ENCODE peak calls at places on chromosomes 5 and 9, in nine cellular contexts. A is HL-60; F is body of pancreas; B is kidney epithelial cell; L is dorsolateral prefrontal cortex; W is CD8-positive, alpha-beta T cell; C is breast epithelium; V is Caco-2; N is SK-N-SH. Z is an unnamed sample.

GRCh38 chr9:7656648-7657047 is 142.9 kb downstream of the DMAC1 start:
- DNase-seq in A (no peak), F (no peak), B (no peak), L (no peak), W (no peak), C (no peak), V (no peak), N (no peak), Z (no peak)

GRCh38 chr5:178511173-178511572 is 79.0 kb downstream of the COL23A1 start:
- DNase-seq in A (no peak), F (no peak), B (no peak), L (no peak), W (no peak), C (no peak), V (no peak), N (no peak), Z (no peak)

GRCh38 chr5:23445573-23445972 is 61.8 kb upstream of the PRDM9 start:
- DNase-seq in A (no peak), F (no peak), B (no peak), L (no peak), W (no peak), C (no peak), V (no peak), N (no peak), Z (no peak)

GRCh38 chr9:109198736-109199384 is 31.8 kb upstream of the FRRS1L start:
- DNase-seq in A (no peak), F (no peak), B (no peak), L (no peak), W (no peak), C (no peak), V (peak; percentile 50), N (no peak), Z (no peak)

GRCh38 chr9:38294561-38294960 is 97.9 kb upstream of the ALDH1B1 start:
- DNase-seq in A (no peak), F (no peak), B (no peak), L (no peak), W (no peak), C (no peak), V (no peak), N (no peak), Z (no peak)

GRCh38 chr9:131608469-131609115 is 63.3 kb downstream of the PRRT1B start:
- DNase-seq in A (no peak), F (peak; percentile 69), B (peak; percentile 61), L (peak; percentile 64), W (no peak), C (peak; percentile 69), V (peak; percentile 79), N (no peak), Z (peak; percentile 55)

GRCh38 chr9:17578911-17579793 is at the start of gene SH3GL2:
- DNase-seq in A (peak; percentile 0), F (peak; percentile 45), B (peak; percentile 7), L (peak; percentile 67), W (no peak), C (no peak), V (peak; percentile 30), N (peak; percentile 70), Z (no peak)

GRCh38 chr5:174101331-174101730 is 55.8 kb downstream of the NSG2 start:
- DNase-seq in A (no peak), F (no peak), B (no peak), L (no peak), W (no peak), C (no peak), V (no peak), N (no peak), Z (no peak)

DNA sequence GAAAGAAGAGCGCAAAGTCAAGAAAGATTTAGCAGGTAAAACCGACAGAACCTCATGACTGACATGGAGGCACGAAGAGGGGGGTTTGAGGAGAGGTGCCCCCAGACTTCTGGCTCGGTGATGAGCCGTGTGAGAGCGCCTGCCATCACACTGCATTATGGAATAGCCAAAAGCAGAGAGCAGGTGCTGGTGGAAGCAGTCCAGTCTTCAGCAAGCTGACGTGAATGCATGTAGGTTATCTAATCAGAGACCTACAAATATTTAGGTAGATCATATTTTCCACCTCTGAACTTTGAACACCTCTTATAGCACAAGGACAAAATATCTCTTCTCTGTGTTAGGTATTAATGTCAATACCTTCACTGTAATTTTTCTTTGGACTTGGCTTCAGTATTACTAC is 68.4 kb downstream of the RNF130 start:
- DNase-seq in A (no peak), F (no peak), B (no peak), L (no peak), W (no peak), C (no peak), V (no peak), N (no peak), Z (no peak)
- TF ChIP-seq CTCF in A (no peak), F (no peak), B (no peak), L (no peak), W (no peak), C (no peak), V (no peak), N (no peak), Z (no peak)

DNA sequence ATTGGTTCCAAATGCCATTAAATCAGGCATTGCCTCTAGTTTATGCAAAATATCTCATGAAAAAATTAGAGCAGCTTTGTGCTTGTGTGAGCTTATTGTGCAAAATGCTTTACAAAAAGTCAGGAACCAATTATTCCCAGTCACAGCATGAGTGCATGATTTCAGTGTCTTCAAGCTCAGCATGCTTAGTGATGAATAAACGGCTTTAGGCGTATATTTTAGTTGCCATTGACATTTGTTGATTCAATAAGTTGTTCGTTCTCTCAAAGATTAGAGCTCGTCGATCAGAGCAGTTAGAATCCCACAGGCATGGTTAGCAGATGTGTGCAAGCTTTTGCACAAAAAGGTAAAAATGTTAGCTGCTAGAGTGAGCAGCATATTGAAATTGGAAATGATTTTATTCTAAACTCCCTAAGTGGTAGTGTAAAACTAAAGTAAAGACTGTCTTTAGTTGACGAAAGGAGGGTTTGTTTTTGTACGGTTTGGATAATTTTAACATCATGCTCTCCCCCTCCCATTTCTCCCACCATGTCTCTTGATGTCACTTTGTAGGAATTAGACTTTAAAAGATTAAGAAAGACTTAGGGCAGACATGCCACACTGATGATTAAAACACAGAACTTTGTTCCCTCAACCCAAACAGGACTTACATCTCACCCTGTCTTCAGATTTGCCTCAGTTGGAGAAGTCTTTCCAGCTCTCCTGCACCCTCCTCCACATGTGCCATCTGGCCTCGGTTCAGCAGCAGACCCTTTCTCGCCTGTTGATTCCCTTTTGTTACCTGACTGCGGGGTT is 25.0 kb upstream of the EXOC3 start:
- DNase-seq in A (no peak), F (no peak), B (no peak), L (no peak), W (no peak), C (no peak), V (no peak), N (no peak), Z (no peak)
- H3K4me3 ChIP-seq in A (no peak overlapping the region), F (no peak overlapping the region), B (no peak overlapping the region), L (no peak overlapping the region), W (no peak overlapping the region), C (no peak overlapping the region), V (no peak overlapping the region), N (no peak overlapping the region), Z (no peak overlapping the region)

GRCh38 chr5:170053896-170054295 is 51.8 kb upstream of the FOXI1 start:
- DNase-seq in A (no peak), F (no peak), B (no peak), L (no peak), W (no peak), C (no peak), V (no peak), N (no peak), Z (no peak)

GRCh38 chr5:170056561-170057267 is 49.0 kb upstream of the FOXI1 start:
- DNase-seq in A (no peak), F (no peak), B (no peak), L (no peak), W (no peak), C (no peak), V (no peak), N (no peak), Z (no peak)

GRCh38 chr5:170059221-170059620 is 46.5 kb upstream of the FOXI1 start:
- DNase-seq in A (no peak), F (no peak), B (no peak), L (no peak), W (no peak), C (no peak), V (no peak), N (no peak), Z (no peak)

GRCh38 chr5:170055606-170056005 is 50.1 kb upstream of the FOXI1 start:
- DNase-seq in A (no peak), F (no peak), B (no peak), L (no peak), W (no peak), C (no peak), V (no peak), N (no peak), Z (no peak)

DNA sequence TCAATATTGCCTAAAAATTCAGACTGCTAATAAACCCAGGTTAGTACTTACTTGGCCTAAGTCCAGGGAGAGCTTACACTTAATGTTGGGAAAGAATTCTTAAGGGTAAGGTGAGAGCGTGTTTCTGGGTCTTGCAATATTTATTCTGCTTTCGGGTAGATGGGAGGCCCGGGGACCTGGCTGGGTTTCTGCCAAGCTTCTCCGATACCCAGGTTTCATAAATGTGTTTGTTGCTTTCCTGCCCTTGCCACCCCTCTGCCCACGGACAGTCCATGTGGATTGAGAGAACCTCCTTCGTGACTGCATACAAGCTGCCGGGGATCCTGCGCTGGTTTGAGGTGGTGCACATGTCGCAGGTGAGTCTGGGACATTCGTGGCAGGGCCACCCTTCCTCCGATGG is 48.4 kb upstream of the FOXI1 start:
- DNase-seq in A (no peak), F (no peak), B (no peak), L (no peak), W (no peak), C (no peak), V (no peak), N (no peak), Z (no peak)
- H3K27me3 ChIP-seq in A (no peaks in the 10 kb centered on the region), F (no peaks in the 10 kb centered on the region), B (no peaks in the 10 kb centered on the region), L (no peaks in the 10 kb centered on the region), W (no peaks in the 10 kb centered on the region), C (no peaks in the 10 kb centered on the region), V (no peaks in the 10 kb centered on the region), N (no peaks in the 10 kb centered on the region), Z (peaks cover 2% of the 10 kb centered on the region)

GRCh38 chr5:6362846-6363245 is 15.5 kb downstream of the MED10 start:
- DNase-seq in A (no peak), F (no peak), B (no peak), L (no peak), W (no peak), C (no peak), V (no peak), N (no peak), Z (no peak)

GRCh38 chr5:6365142-6365976 is 13.0 kb downstream of the MED10 start:
- DNase-seq in A (no peak), F (no peak), B (no peak), L (no peak), W (no peak), C (no peak), V (no peak), N (no peak), Z (no peak)

GRCh38 chr5:6370580-6370979 is 7.8 kb downstream of the MED10 start:
- DNase-seq in A (no peak), F (no peak), B (no peak), L (no peak), W (no peak), C (no peak), V (no peak), N (no peak), Z (no peak)

GRCh38 chr5:6361101-6361500 is 17.2 kb downstream of the MED10 start:
- DNase-seq in A (no peak), F (no peak), B (no peak), L (no peak), W (no peak), C (no peak), V (no peak), N (no peak), Z (no peak)

DNA sequence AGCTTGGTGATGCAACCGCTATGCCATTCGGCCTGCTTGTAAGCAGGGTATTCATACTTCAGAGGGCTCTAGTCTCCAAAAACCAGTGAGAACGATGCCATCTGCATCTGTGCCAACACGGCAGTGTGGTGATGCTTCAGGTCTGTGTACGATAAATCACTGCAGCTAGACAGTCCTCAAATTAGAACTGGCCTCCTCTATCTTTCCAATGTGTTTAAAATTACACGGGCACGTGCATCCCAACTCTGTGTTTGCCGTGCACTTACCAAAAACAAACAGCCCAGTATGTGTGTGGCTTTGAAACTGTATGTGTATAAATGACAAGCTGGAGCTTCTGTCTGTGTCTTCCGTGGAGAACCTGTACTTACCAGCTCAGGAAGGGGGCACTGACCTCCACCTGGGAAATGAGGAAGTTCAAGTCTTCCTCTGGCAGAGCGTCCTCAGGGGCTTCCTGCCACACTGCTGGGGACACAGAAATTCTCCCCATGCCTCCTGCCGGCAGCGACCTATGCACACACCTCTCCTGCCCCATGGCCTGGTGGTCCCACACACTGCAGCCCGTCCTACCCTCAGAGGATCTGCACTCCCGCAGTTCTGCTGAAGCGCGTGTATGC is 12.3 kb downstream of the MED10 start:
- DNase-seq in A (no peak), F (no peak), B (no peak), L (no peak), W (no peak), C (no peak), V (no peak), N (no peak), Z (no peak)
- TF ChIP-seq CTCF in A (no peak), F (no peak), B (no peak), L (no peak), W (no peak), C (no peak), V (no peak), N (no peak), Z (no peak)